ENCODE peak calls at places on chromosomes 3 and 15, in nine cellular contexts. E is osteocyte; Y is kidney epithelial cell; N is thoracic aorta; O is AG10803; P is CD4-positive, alpha-beta T cell; G is HFFc6; T is pancreas; H is heart right ventricle. V is an unnamed sample.

GRCh38 chr3:196009456-196009855 is 72.4 kb downstream of the TFRC start:
- DNase-seq in E (peak; percentile 80), Y (no peak), N (no peak), O (no peak), P (no peak), G (no peak), T (no peak), H (no peak), V (no peak)

GRCh38 chr3:118991775-118992174 is 42.9 kb downstream of the IGSF11 start:
- DNase-seq in E (no peak), Y (no peak), N (no peak), O (no peak), P (no peak), G (no peak), T (no peak), H (peak; percentile 20), V (no peak)

GRCh38 chr3:114510201-114510600 is 216.4 kb downstream of the TIGIT start:
- DNase-seq in E (no peak), Y (no peak), N (no peak), O (no peak), P (no peak), G (no peak), T (no peak), H (no peak), V (no peak)

GRCh38 chr3:100006570-100007271 is 107.6 kb downstream of the FILIP1L start:
- DNase-seq in E (no peak), Y (no peak), N (no peak), O (peak; percentile 71), P (no peak), G (peak; percentile 41), T (no peak), H (no peak), V (no peak)

GRCh38 chr3:61936344-61936937 is 375.1 kb downstream of the PTPRG start:
- DNase-seq in E (no peak), Y (no peak), N (no peak), O (no peak), P (peak; percentile 1), G (peak; percentile 11), T (no peak), H (no peak), V (no peak)

GRCh38 chr15:64426845-64427465 is 33.4 kb upstream of the ZNF609 start:
- DNase-seq in E (no peak), Y (no peak), N (no peak), O (peak; percentile 61), P (no peak), G (peak; percentile 46), T (no peak), H (no peak), V (no peak)

GRCh38 chr3:89613241-89613640 is 505.8 kb downstream of the EPHA3 start:
- DNase-seq in E (no peak), Y (no peak), N (no peak), O (no peak), P (no peak), G (no peak), T (no peak), H (no peak), V (no peak)

GRCh38 chr15:32844118-32844711 is 126.4 kb downstream of the GREM1 start:
- DNase-seq in E (no peak), Y (no peak), N (no peak), O (peak; percentile 59), P (no peak), G (peak; percentile 30), T (no peak), H (no peak), V (no peak)

GRCh38 chr3:79255696-79256095 is 512.1 kb downstream of the ROBO1 start:
- DNase-seq in E (no peak), Y (no peak), N (no peak), O (peak; percentile 15), P (no peak), G (no peak), T (no peak), H (no peak), V (no peak)

GRCh38 chr3:21738935-21739334 is 12.1 kb downstream of the ZNF385D start:
- DNase-seq in E (no peak), Y (no peak), N (no peak), O (no peak), P (no peak), G (no peak), T (no peak), H (no peak), V (no peak)

GRCh38 chr3:184338538-184338945 is 1.1 kb downstream of the FAM131A start:
- DNase-seq in E (no peak), Y (no peak), N (peak; percentile 60), O (peak; percentile 35), P (no peak), G (no peak), T (peak; percentile 76), H (peak; percentile 89), V (peak; percentile 56)

GRCh38 chr15:48987142-48987541 is 23.4 kb upstream of the SHC4 start:
- DNase-seq in E (no peak), Y (no peak), N (no peak), O (no peak), P (no peak), G (no peak), T (no peak), H (no peak), V (no peak)

GRCh38 chr3:156298938-156299337 is 178.6 kb downstream of the KCNAB1 start:
- DNase-seq in E (no peak), Y (no peak), N (no peak), O (no peak), P (no peak), G (no peak), T (no peak), H (peak; percentile 46), V (no peak)

GRCh38 chr15:28023422-28023821 is 75.7 kb downstream of the OCA2 start:
- DNase-seq in E (no peak), Y (no peak), N (no peak), O (no peak), P (no peak), G (no peak), T (no peak), H (no peak), V (no peak)

GRCh38 chr15:85582719-85583089 is 202.3 kb downstream of the AKAP13 start:
- DNase-seq in E (no peak), Y (no peak), N (no peak), O (peak; percentile 25), P (peak; percentile 65), G (no peak), T (no peak), H (peak; percentile 81), V (no peak)

GRCh38 chr3:104198136-104198535 is 1168.6 kb upstream of the ALCAM start:
- DNase-seq in E (no peak), Y (no peak), N (no peak), O (peak; percentile 5), P (no peak), G (no peak), T (no peak), H (no peak), V (no peak)

GRCh38 chr15:41988896-41989572 is 16.7 kb upstream of the EHD4 start:
- DNase-seq in E (no peak), Y (no peak), N (no peak), O (no peak), P (no peak), G (no peak), T (no peak), H (no peak), V (no peak)

GRCh38 chr3:134752761-134753461 is 42.1 kb upstream of the EPHB1 start:
- DNase-seq in E (peak; percentile 62), Y (no peak), N (no peak), O (no peak), P (no peak), G (no peak), T (no peak), H (no peak), V (no peak)

GRCh38 chr3:5194801-5195509 is 7.4 kb downstream of the EDEM1 start:
- DNase-seq in E (no peak), Y (peak; percentile 82), N (no peak), O (peak; percentile 77), P (peak; percentile 30), G (peak; percentile 86), T (no peak), H (no peak), V (no peak)

GRCh38 chr3:76700323-76700722 is 339.6 kb upstream of the ROBO2 start:
- DNase-seq in E (no peak), Y (no peak), N (no peak), O (no peak), P (no peak), G (no peak), T (no peak), H (no peak), V (no peak)

DNA sequence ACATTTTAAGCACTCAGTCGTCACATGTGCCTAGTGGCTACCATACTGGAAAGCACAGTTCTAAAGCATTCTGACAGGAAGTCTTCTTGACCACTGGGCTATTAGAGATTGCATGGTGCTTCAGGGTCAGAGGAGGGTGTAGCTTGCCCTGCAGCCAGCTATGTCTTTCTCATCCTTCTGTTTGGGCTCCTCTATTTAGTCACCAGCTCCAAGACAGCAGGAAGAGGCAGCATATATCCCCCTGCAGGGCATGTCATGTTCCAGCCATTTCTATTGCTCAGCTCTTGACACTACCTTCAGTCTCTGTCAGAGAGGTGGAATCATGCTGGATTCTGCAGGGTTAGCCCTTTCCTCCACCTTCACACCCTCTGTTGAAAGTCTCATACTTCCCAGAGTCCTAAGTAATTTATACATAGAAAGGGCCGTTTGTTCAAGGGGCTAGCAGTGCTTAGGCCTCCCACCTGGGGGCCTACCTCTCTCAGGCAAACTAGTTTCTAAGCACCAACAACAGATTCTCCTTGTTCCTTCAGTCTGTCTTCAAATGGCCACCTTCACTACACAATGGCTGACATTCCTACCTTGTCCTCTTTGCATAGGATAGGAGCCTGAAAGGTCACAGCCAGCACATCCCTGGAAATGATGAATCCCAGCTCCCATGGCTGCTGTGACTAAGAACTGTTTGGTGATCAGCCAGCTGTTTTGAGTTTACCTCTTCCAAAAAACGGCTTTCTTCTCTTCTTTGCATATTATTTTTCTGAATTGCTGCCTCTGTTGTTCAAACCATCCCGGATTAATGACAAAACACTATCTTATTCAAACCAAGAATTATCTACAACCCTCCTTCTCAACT is 115.7 kb upstream of the BFSP2 start:
- DNase-seq in E (no peak), Y (no peak), N (no peak), O (no peak), P (no peak), G (no peak), T (no peak), H (no peak), V (no peak)
- TF ChIP-seq CTCF in E (no peak), Y (no peak), N (no peak), O (no peak), P (no peak), G (no peak), T (no peak), H (no peak), V (no peak)

GRCh38 chr3:187616307-187616939 is 53.8 kb downstream of the SST start:
- DNase-seq in E (no peak), Y (no peak), N (no peak), O (peak; percentile 75), P (peak; percentile 40), G (peak; percentile 57), T (no peak), H (peak; percentile 34), V (no peak)
- TF ChIP-seq CTCF in E (peak; percentile 64), Y (peak; percentile 73), N (peak; percentile 22), O (peak; percentile 80), P (peak; percentile 76), G (peak; percentile 92), T (peak; percentile 74), H (peak; percentile 66), V (peak; percentile 62)

GRCh38 chr3:193592841-193593665 is at the start of gene OPA1:
- DNase-seq in E (peak; percentile 99), Y (peak; percentile 95), N (peak; percentile 89), O (peak; percentile 99), P (peak; percentile 84), G (peak; percentile 99), T (peak; percentile 99), H (peak; percentile 98), V (peak; percentile 95)
- TF ChIP-seq CTCF in E (peak; percentile 44), Y (no peak), N (no peak), O (peak; percentile 42), P (no peak), G (peak; percentile 50), T (no peak), H (peak; percentile 37), V (no peak)

GRCh38 chr15:44584162-44584749 is 47.3 kb downstream of the EIF3J start:
- DNase-seq in E (no peak), Y (no peak), N (no peak), O (peak; percentile 21), P (peak; percentile 59), G (peak; percentile 10), T (peak; percentile 70), H (no peak), V (no peak)
- TF ChIP-seq CTCF in E (peak; percentile 47), Y (peak; percentile 41), N (no peak), O (peak; percentile 41), P (peak; percentile 64), G (peak; percentile 71), T (no peak), H (peak; percentile 40), V (no peak)